ENCODE peak calls at places on chromosomes 5 and 9, in four cellular contexts. Z is cardiac muscle cell, E is psoas muscle, B is heart left ventricle. W is an unnamed sample.
A peak's percentile ranks its signal among the peaks of the same experiment; 100 is the strongest.

GRCh38 chr9:89686134-89686533 is 81.3 kb downstream of the GADD45G start:
- DNase-seq in B (no peak), Z (no peak), E (no peak), W (peak; percentile 52)

GRCh38 chr5:7886849-7887460 is 18.0 kb downstream of the MTRR start:
- DNase-seq in E (no peak), Z (peak; percentile 69), B (no peak), W (peak; percentile 21)

GRCh38 chr5:176810687-176811501 is 535 bp downstream of the UNC5A start:
- DNase-seq in E (no peak), Z (peak; percentile 24), B (no peak), W (peak; percentile 76)

GRCh38 chr5:158430166-158430828 is 571.4 kb upstream of the CLINT1 start:
- DNase-seq in Z (no peak), E (no peak), B (no peak), W (no peak)

GRCh38 chr9:14428781-14429230 is 114.9 kb upstream of the NFIB start:
- DNase-seq in E (peak; percentile 67), Z (peak; percentile 91), B (peak; percentile 67), W (peak; percentile 40)

GRCh38 chr9:82721596-82721995 is 341.3 kb downstream of the RASEF start:
- DNase-seq in B (no peak), Z (no peak), E (no peak), W (no peak)

GRCh38 chr9:9229269-9229668 is 1383.5 kb downstream of the PTPRD start:
- DNase-seq in B (no peak), Z (no peak), E (no peak), W (no peak)

GRCh38 chr5:91207248-91207647 is 175.9 kb downstream of the ARRDC3 start:
- DNase-seq in Z (peak; percentile 21), B (no peak), E (no peak), W (no peak)

GRCh38 chr9:96245399-96245798 is 56.6 kb downstream of the HSD17B3 start:
- DNase-seq in Z (no peak), B (no peak), E (no peak), W (peak; percentile 63)

GRCh38 chr9:755454-756381 is 85.8 kb upstream of the DMRT1 start:
- DNase-seq in Z (peak; percentile 90), E (no peak), B (no peak), W (no peak)

GRCh38 chr5:179504600-179505396 is 45.6 kb upstream of the RUFY1 start:
- DNase-seq in E (no peak), Z (no peak), B (no peak), W (peak; percentile 30)

GRCh38 chr9:36112516-36112915 is 24.0 kb upstream of the GLIPR2 start:
- DNase-seq in E (no peak), B (no peak), Z (no peak), W (no peak)

GRCh38 chr5:142385194-142385593 is 60.4 kb upstream of the SPRY4 start:
- DNase-seq in B (no peak), E (no peak), Z (peak; percentile 45), W (no peak)

GRCh38 chr5:6804766-6805165 is 91.5 kb downstream of the TENT4A start:
- DNase-seq in B (no peak), Z (peak; percentile 15), E (no peak), W (no peak)

GRCh38 chr5:180593446-180594206 is 2.3 kb upstream of the SCGB3A1 start:
- DNase-seq in Z (no peak), E (no peak), B (no peak), W (peak; percentile 32)

GRCh38 chr5:180592176-180592575 is 877 bp upstream of the SCGB3A1 start:
- DNase-seq in E (no peak), Z (no peak), B (no peak), W (peak; percentile 49)

GRCh38 chr5:180590543-180591248 is 603 bp downstream of the SCGB3A1 start:
- DNase-seq in B (no peak), Z (no peak), E (no peak), W (peak; percentile 76)

GRCh38 chr5:180589771-180590542 is 1.3 kb downstream of the SCGB3A1 start:
- DNase-seq in E (no peak), Z (no peak), B (no peak), W (peak; percentile 68)

DNA sequence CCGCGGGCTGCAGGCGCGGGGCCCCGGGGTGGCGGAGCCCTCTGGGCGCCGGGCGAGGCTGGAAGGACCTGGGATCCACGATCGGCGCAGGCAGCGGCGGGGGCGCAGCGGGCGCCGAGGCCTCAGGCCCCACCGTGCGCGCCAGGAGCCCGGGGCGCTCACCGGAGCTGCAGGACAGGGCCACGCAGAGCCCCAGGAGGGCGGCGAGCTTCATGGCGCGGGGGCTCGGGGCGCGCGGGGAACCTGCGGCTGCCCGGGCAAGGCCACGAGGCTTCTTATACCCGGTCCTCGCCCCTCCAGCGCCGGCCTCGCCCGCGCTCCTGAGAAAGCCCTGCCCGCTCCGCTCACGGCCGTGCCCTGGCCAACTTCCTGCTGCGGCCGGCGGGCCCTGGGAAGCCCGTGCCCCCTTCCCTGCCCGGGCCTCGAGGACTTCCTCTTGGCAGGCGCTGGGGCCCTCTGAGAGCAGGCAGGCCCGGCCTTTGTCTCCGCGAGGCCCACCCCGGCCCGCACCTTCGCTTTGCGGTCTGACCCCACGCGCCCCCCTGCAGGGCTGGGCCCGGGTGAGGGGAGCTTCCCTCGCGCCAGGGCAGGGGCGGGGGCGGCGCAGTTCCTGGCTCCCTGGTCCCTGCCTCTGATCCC is at the start of gene SCGB3A1:
- DNase-seq in B (no peak), E (no peak), Z (peak; percentile 22), W (peak; percentile 76)
- H3K4me3 ChIP-seq in B (peak within 1 kb of the TSS; percentile 46), E (peak within 1 kb of the TSS; percentile 53), Z (peak within 1 kb of the TSS; percentile 27), W (peak within 1 kb of the TSS; percentile 28)

GRCh38 chr5:77644443-77645157 is 6.1 kb upstream of the OTP start:
- DNase-seq in E (no peak), Z (no peak), B (no peak), W (peak; percentile 81)
- H3K27me3 ChIP-seq in E (peaks cover 30% of the 10 kb centered on the region), Z (peaks cover 100% of the 10 kb centered on the region), B (peaks cover 61% of the 10 kb centered on the region), W (peaks cover 95% of the 10 kb centered on the region)

GRCh38 chr9:129495422-129496186 is 125.3 kb downstream of the C9orf50 start:
- DNase-seq in Z (peak; percentile 92), B (peak; percentile 97), E (peak; percentile 94), W (peak; percentile 100)
- H3K4me3 ChIP-seq in Z (peak overlapping the region; percentile 7), B (peak overlapping the region; percentile 69), E (peak overlapping the region; percentile 81), W (peak overlapping the region; percentile 58)

GRCh38 chr5:523658-524441 is 399 bp downstream of the SLC9A3 start:
- DNase-seq in E (no peak), B (no peak), Z (no peak), W (peak; percentile 86)
- H3K27me3 ChIP-seq in E (peaks cover 33% of the 10 kb centered on the region), B (peaks cover 77% of the 10 kb centered on the region), Z (peaks cover 83% of the 10 kb centered on the region), W (peaks cover 50% of the 10 kb centered on the region)

GRCh38 chr5:38650540-38651275 is 94.3 kb upstream of the LIFR start:
- DNase-seq in E (no peak), B (no peak), Z (peak; percentile 44), W (peak; percentile 39)
- H3K4me3 ChIP-seq in E (peak overlapping the region; percentile 23), B (peak overlapping the region; percentile 6), Z (no peak overlapping the region), W (no peak overlapping the region)

DNA sequence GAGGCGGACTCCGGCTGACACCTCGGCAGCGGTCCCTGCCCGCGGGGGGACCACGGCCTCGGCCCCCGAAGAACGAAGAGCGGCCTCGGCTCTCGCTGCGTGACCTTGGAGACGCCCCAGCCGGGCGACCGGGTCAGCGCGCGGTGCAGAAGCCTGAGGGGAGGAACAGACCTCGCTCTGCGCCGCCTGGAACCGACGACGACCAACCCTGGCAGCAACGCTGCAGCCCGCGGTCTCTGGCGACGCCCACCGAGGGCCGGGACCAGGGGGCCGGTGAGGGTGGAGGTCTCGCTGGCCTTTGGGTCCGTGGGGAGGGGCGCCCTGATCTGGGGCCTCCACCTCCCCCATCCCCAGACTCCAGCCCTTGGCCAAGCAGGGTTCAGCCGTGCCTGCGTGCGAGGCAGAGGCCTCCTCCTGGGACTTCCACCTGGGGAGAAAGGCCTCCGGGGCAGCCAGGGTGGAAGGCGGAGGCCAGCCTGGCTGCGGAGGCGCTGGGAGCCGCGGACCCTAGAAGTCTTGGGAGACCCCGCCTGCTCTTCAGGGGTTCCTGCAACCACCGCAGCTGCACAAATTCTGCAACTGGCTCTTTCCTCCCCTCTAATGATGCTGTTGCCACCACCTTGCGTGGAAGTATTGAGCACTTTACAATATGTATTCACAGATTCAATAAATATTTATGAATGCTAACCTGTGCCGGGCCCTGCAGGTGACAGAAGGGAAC is 44.3 kb upstream of the SLC12A7 start:
- DNase-seq in Z (no peak), E (no peak), B (no peak), W (no peak)
- H3K27me3 ChIP-seq in Z (peaks cover 67% of the 10 kb centered on the region), E (peaks cover 29% of the 10 kb centered on the region), B (peaks cover 33% of the 10 kb centered on the region), W (peaks cover 19% of the 10 kb centered on the region)

GRCh38 chr9:128159784-128160602 is at the start of gene BBLN:
- DNase-seq in E (peak; percentile 94), B (peak; percentile 96), Z (peak; percentile 96), W (peak; percentile 100)
- H3K4me3 ChIP-seq in E (peak within 1 kb of the TSS; percentile 75), B (peak within 1 kb of the TSS; percentile 92), Z (peak within 1 kb of the TSS; percentile 76), W (peak within 1 kb of the TSS; percentile 94)

DNA sequence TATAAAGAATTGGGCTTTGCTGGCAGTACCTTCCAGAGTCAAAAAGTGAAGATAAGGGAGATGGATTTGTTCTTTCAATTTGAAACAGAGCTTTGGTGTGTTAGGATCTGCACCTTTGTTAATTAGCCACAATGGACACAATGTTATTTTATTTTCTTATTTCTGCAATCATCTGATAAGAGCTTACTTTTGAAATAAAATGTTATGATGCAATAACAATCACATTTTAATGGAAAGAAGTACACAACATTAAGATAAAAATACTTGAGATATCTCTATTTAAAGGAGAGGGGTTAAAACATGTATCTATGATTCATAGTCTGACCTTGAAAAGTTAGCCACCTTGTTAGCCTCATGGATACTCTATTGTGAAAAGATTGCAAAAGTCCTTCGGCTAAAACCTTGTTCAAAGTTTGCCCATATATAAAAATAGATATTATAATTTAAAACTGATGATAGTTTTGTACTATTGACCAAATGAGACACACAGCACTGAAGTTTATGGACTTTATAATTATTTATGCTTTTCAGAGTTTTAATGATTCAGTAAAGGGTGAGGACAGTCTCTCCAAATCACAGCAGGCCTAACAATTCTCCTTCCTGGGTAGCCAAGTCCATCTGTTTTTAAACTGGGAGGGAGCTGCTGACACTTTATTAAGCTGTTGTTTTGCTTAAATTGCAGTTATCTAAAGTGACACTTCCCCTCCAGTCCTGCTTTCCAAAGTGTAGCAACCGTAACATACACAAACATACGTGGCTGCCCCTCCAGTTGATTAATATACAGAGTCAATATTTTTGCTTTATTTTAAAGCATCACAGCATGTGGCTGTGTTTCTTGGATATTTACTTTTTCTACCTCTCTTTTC is 47.5 kb upstream of the DAP start:
- DNase-seq in Z (no peak), E (no peak), B (no peak), W (no peak)
- H3K27me3 ChIP-seq in Z (no peaks in the 10 kb centered on the region), E (no peaks in the 10 kb centered on the region), B (no peaks in the 10 kb centered on the region), W (no peaks in the 10 kb centered on the region)

DNA sequence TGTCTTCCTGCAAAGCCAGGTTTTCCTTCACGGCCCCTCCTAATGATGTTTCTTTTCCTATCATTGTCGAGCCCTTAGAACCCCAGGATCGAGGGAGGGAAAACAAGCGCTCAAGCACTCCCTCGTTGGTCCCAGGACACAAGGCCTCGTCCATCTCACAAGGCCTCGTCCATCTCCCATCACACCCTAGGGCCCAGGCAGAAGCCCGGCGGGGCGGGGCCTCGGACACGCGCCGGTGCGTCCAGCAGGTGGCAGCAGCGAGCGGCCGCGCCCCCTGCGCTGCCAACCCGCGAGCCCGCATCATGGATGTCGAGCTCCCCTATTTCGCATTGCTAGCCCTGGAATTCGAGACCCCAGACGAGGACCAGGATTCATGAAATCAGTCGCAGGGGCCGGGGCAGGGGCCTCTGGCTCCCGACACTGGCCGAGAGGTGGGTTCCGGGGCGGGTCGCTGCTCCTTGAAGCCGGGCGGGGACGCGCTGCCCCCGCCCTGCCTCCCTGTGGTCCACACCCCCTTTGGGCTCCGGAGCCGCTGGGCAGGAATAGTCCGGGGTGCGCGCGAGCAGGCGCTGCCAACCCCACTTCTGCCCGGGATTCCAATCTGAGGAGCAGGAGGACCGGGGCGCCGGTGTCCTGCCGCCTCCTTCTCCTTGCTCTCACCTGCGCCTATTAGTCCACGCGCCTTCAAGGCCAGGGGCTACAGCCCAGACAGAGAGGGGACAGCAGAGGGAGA is at the start of gene ABLIM3:
- DNase-seq in E (peak; percentile 74), B (peak; percentile 70), Z (peak; percentile 73), W (peak; percentile 93)
- H3K4me3 ChIP-seq in E (peak within 1 kb of the TSS; percentile 75), B (peak within 1 kb of the TSS; percentile 87), Z (peak within 1 kb of the TSS; percentile 56), W (peak within 1 kb of the TSS; percentile 47)

GRCh38 chr5:169711826-169712225 is 74.8 kb downstream of the DOCK2 start:
- DNase-seq in Z (no peak), E (no peak), B (no peak), W (no peak)
- H3K27me3 ChIP-seq in Z (no peaks in the 10 kb centered on the region), E (no peaks in the 10 kb centered on the region), B (no peaks in the 10 kb centered on the region), W (no peaks in the 10 kb centered on the region)